ENCODE peak calls at places on chromosomes 11 and 22, in nine cellular contexts. A is spleen, P is GM23338, Z is SJSA1, M is tibial nerve, J is Caco-2, Y is stomach, H is pancreas, X is colonic mucosa. T is an unnamed sample. For H3K36me3, the result is how much of the 10 kb centered on the place peaks cover.

GRCh38 chr22:29801153-29801552 is 34.0 kb downstream of the UQCR10 start:
- DNase-seq in A (no peak), P (peak), Z (no peak), M (no peak), J (peak), Y (peak), H (no peak), X (no peak), T (no peak)

GRCh38 chr11:76782526-76783293 is 446 bp upstream of the TSKU start:
- DNase-seq in A (peak), P (peak), Z (peak), M (peak), J (peak), Y (peak), H (peak), X (peak), T (peak)

GRCh38 chr11:91792779-91793262 is 431.8 kb upstream of the FAT3 start:
- DNase-seq in A (no peak), P (no peak), Z (no peak), M (no peak), J (no peak), Y (no peak), H (no peak), X (no peak), T (no peak)

GRCh38 chr11:66651011-66651410 is 12.5 kb downstream of the RBM4 start:
- DNase-seq in A (no peak), P (no peak), Z (no peak), M (no peak), J (no peak), Y (no peak), H (no peak), X (no peak), T (no peak)

GRCh38 chr11:61294717-61295595 is at the start of gene VWCE:
- DNase-seq in A (peak), P (peak), Z (no peak), M (peak), J (peak), Y (peak), H (peak), X (peak), T (peak)

GRCh38 chr22:31276426-31277167 is 15.7 kb downstream of the PIK3IP1 start:
- DNase-seq in A (no peak), P (no peak), Z (no peak), M (no peak), J (no peak), Y (no peak), H (no peak), X (no peak), T (no peak)

GRCh38 chr22:21666786-21667185 is 974 bp downstream of the PPIL2 start:
- DNase-seq in A (no peak), P (peak), Z (no peak), M (no peak), J (no peak), Y (no peak), H (no peak), X (no peak), T (no peak)

GRCh38 chr11:84193706-84194105 is 907.5 kb upstream of the CCDC90B start:
- DNase-seq in A (no peak), P (no peak), Z (no peak), M (no peak), J (no peak), Y (no peak), H (no peak), X (no peak), T (no peak)

DNA sequence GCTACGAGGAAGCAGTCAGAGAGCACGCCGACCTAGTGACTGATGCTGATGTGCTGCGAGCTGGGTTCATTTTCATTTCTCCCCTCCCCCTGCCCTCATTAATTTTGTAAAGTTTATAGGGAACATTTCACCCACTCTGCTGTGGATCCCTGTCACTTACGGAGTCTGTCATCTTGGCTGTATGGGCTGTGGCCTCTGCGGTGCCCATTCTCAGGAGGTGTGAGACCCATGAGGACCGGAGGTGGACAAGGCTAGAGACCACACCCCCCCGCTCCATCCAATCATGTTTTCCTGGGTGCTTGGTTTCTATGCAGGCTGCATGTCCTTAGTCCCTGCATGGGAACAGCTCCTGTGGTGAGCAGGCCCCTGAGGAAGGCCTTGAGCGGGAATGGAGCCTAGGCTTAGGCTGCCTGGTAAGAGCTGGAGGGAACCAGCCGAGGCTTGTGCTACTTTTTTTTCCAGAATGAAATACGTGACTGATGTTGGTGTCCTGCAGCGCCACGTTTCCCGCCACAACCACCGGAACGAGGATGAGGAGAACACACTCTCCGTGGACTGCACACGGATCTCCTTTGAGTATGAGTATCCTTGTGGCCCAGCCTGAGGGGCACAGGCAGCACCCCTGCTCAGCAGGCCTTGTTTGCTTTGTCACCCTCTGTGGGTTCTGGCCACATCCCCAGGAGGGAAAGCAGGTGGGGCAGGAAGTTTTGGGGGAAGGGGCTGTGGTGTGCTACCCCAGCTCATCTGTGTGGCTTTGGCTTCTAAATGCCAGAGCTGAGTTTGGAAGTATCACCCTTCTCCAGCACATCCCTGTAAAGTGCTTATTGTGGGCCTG is 19.1 kb downstream of the CLDN5 start:
- DNase-seq in A (no peak), P (no peak), Z (no peak), M (no peak), J (no peak), Y (no peak), H (no peak), X (no peak), T (no peak)
- H3K36me3 ChIP-seq in A (under half), P (under half), Z (under half), M (under half), J (under half), Y (under half), H (under half), X (under half), T (under half)

GRCh38 chr11:113435190-113435968 is 39.8 kb downstream of the DRD2 start:
- DNase-seq in A (no peak), P (no peak), Z (no peak), M (no peak), J (no peak), Y (no peak), H (no peak), X (no peak), T (no peak)

GRCh38 chr11:113440816-113441215 is 34.4 kb downstream of the DRD2 start:
- DNase-seq in A (no peak), P (no peak), Z (no peak), M (no peak), J (no peak), Y (no peak), H (no peak), X (no peak), T (no peak)

GRCh38 chr11:113431746-113432145 is 43.5 kb downstream of the DRD2 start:
- DNase-seq in A (no peak), P (no peak), Z (peak), M (no peak), J (no peak), Y (no peak), H (no peak), X (no peak), T (no peak)

GRCh38 chr11:113436672-113437252 is 38.4 kb downstream of the DRD2 start:
- DNase-seq in A (no peak), P (no peak), Z (no peak), M (no peak), J (no peak), Y (no peak), H (no peak), X (no peak), T (no peak)
- H3K4me3 ChIP-seq in A (no peak), P (no peak), Z (no peak), M (no peak), J (no peak), Y (no peak), H (no peak), X (no peak), T (no peak)

DNA sequence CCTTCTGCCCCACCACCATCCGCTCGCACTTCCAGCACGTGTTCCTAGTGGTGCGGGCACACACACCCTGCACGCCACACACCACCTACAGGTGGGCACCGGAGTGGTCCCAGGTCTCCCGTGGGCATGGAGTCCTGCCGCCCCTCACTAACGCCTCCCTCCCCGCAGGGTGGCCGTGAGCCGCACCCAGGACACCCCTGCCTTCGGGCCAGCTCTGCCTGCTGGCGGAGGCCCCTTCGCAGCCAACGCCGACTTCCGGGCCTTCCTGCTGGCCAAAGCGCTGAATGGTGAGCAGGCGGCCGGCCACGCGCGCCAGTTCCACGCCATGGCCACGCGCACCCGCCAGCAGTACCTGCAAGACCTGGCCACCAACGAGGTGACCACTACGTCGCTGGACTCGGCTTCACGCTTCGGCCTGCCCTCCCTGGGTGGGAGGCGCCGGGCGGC is 8.4 kb downstream of the SIPA1 start:
- DNase-seq in A (peak), P (no peak), Z (no peak), M (no peak), J (no peak), Y (no peak), H (no peak), X (no peak), T (no peak)
- H3K36me3 ChIP-seq in A (half or more), P (under half), Z (half or more), M (under half), J (under half), Y (half or more), H (under half), X (under half), T (under half)

GRCh38 chr22:45503071-45503815 is 560 bp downstream of the FBLN1 start:
- DNase-seq in A (no peak), P (peak), Z (peak), M (no peak), J (no peak), Y (no peak), H (no peak), X (no peak), T (no peak)
- H3K4me3 ChIP-seq in A (peak), P (peak), Z (peak), M (peak), J (peak), Y (peak), H (no peak), X (peak), T (peak)

GRCh38 chr11:94855666-94856065 is 87.5 kb downstream of the AMOTL1 start:
- DNase-seq in A (no peak), P (no peak), Z (no peak), M (no peak), J (no peak), Y (no peak), H (no peak), X (no peak), T (no peak)

GRCh38 chr11:94860333-94860732 is 92.2 kb downstream of the AMOTL1 start:
- DNase-seq in A (no peak), P (no peak), Z (no peak), M (no peak), J (no peak), Y (no peak), H (no peak), X (no peak), T (no peak)

GRCh38 chr11:94858012-94858705 is 90.0 kb downstream of the AMOTL1 start:
- DNase-seq in A (no peak), P (no peak), Z (no peak), M (no peak), J (no peak), Y (no peak), H (no peak), X (no peak), T (no peak)

GRCh38 chr11:94854770-94855633 is 86.8 kb downstream of the AMOTL1 start:
- DNase-seq in A (no peak), P (no peak), Z (no peak), M (no peak), J (no peak), Y (no peak), H (no peak), X (no peak), T (no peak)

DNA sequence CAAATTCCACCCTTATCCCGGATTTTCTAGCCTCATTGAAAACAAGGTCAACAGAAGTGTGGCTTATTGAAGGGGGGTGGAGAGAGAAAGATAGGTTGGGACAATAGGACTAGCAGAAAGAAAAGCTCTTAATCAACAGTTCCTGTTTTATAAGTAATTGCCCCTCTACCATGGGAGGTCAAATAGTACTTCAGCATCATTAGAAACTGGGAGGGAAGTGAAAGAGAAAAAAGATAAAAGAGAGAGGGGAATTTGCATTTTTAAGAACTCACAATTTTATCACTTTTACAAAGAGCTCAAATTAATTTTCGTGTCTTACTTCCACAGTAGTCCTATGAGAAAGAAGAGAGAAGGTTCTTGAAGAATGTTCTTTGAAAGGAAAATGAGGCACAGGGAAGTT is 89.2 kb downstream of the AMOTL1 start:
- DNase-seq in A (no peak), P (no peak), Z (no peak), M (no peak), J (no peak), Y (no peak), H (no peak), X (no peak), T (no peak)
- H3K36me3 ChIP-seq in A (under half), P (under half), Z (under half), M (under half), J (under half), Y (half or more), H (under half), X (under half), T (under half)

GRCh38 chr22:23896523-23897186 is 2.5 kb downstream of the MIF start:
- DNase-seq in A (no peak), P (no peak), Z (no peak), M (no peak), J (no peak), Y (no peak), H (no peak), X (no peak), T (no peak)
- H3K4me3 ChIP-seq in A (no peak), P (no peak), Z (no peak), M (no peak), J (no peak), Y (no peak), H (no peak), X (no peak), T (no peak)

GRCh38 chr11:45942381-45942780 is 19.9 kb downstream of the LARGE2 start:
- DNase-seq in A (no peak), P (no peak), Z (no peak), M (no peak), J (no peak), Y (no peak), H (no peak), X (no peak), T (no peak)

GRCh38 chr11:45939836-45940235 is 17.4 kb downstream of the LARGE2 start:
- DNase-seq in A (no peak), P (no peak), Z (no peak), M (no peak), J (no peak), Y (no peak), H (no peak), X (no peak), T (no peak)

GRCh38 chr11:45945392-45945999 is 23.0 kb downstream of the LARGE2 start:
- DNase-seq in A (no peak), P (no peak), Z (no peak), M (no peak), J (no peak), Y (no peak), H (no peak), X (no peak), T (no peak)

GRCh38 chr11:45937916-45938315 is 15.5 kb downstream of the LARGE2 start:
- DNase-seq in A (no peak), P (peak), Z (no peak), M (no peak), J (no peak), Y (no peak), H (no peak), X (no peak), T (no peak)

DNA sequence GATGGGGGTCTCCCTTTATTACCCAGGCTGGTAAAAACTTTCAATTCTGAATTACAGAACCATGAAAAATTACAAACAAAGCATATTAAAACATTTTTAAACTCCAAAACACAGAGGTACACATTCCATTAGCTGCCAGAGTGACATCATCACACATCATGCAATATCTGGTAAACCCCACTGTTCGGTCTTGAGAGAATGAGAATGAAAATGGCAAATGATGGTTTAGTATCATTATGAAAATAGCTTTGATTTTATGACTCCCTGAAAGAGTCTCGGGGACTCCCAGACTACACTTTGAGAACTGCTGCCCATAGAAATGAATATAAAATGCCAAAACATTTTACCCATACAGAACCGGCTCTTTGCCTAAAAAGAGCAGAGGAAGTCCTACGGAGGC is 18.8 kb downstream of the LARGE2 start:
- DNase-seq in A (no peak), P (no peak), Z (no peak), M (no peak), J (no peak), Y (no peak), H (no peak), X (no peak), T (no peak)
- H3K36me3 ChIP-seq in A (under half), P (under half), Z (under half), M (under half), J (under half), Y (half or more), H (under half), X (under half), T (under half)

GRCh38 chr11:57775474-57775873 is 13.9 kb downstream of the CTNND1 start:
- DNase-seq in A (no peak), P (no peak), Z (peak), M (peak), J (no peak), Y (no peak), H (no peak), X (no peak), T (no peak)

GRCh38 chr11:57776101-57776511 is 14.5 kb downstream of the CTNND1 start:
- DNase-seq in A (no peak), P (peak), Z (peak), M (no peak), J (no peak), Y (no peak), H (no peak), X (no peak), T (no peak)

GRCh38 chr11:57777969-57778317 is 16.3 kb downstream of the CTNND1 start:
- DNase-seq in A (no peak), P (peak), Z (no peak), M (no peak), J (peak), Y (peak), H (peak), X (peak), T (peak)

GRCh38 chr11:57778318-57779037 is 16.9 kb downstream of the CTNND1 start:
- DNase-seq in A (peak), P (peak), Z (peak), M (peak), J (peak), Y (peak), H (peak), X (peak), T (peak)

GRCh38 chr11:57776577-57776976 is 15.0 kb downstream of the CTNND1 start:
- DNase-seq in A (no peak), P (no peak), Z (no peak), M (no peak), J (no peak), Y (no peak), H (no peak), X (no peak), T (no peak)
- H3K4me3 ChIP-seq in A (no peak), P (no peak), Z (no peak), M (no peak), J (no peak), Y (no peak), H (no peak), X (no peak), T (no peak)

T was measured in small intestine.